ENCODE peak calls at places on chromosomes 1 and 21, in nine cellular contexts. X is dermis microvascular lymphatic vessel endothelial cell; N is Ammon's horn; O is SJSA1; G is CD8-positive, alpha-beta memory T cell; Z is NCI-H774; I is stimulated activated CD4-positive, alpha-beta T cell treated with anti-CD3 and anti-CD28 coated beads, Interleukin-4, amount 100 ng/mL, for 1 hour; F is RWPE1; E is spleen. S is an unnamed sample.

GRCh38 chr1:196464545-196464944 is 143.7 kb downstream of the KCNT2 start:
- DNase-seq in X (no peak), N (no peak), O (no peak), G (no peak), Z (no peak), I (no peak), F (no peak), E (no peak), S (no peak)

GRCh38 chr1:14930224-14930965 is 223.2 kb upstream of the TMEM51 start:
- DNase-seq in X (no peak), N (no peak), O (no peak), G (no peak), Z (no peak), I (no peak), F (no peak), E (no peak), S (no peak)

GRCh38 chr1:15007842-15008241 is 145.7 kb upstream of the TMEM51 start:
- DNase-seq in X (no peak), N (peak), O (no peak), G (no peak), Z (no peak), I (no peak), F (no peak), E (peak), S (no peak)

GRCh38 chr1:22972760-22973159 is at the start of gene LACTBL1:
- DNase-seq in X (no peak), N (no peak), O (no peak), G (no peak), Z (no peak), I (no peak), F (no peak), E (peak), S (no peak)

GRCh38 chr1:21865609-21865942 is 53.5 kb downstream of the LDLRAD2 start:
- DNase-seq in X (no peak), N (no peak), O (no peak), G (no peak), Z (no peak), I (no peak), F (no peak), E (peak), S (no peak)

GRCh38 chr1:195568389-195568788 is 1039.9 kb downstream of the KCNT2 start:
- DNase-seq in X (no peak), N (no peak), O (no peak), G (no peak), Z (no peak), I (no peak), F (no peak), E (no peak), S (no peak)

GRCh38 chr1:25744140-25744581 is 55.8 kb upstream of the SELENON start:
- DNase-seq in X (no peak), N (peak), O (peak), G (no peak), Z (no peak), I (no peak), F (peak), E (no peak), S (no peak)

GRCh38 chr1:169086603-169087455 is 19.7 kb upstream of the ATP1B1 start:
- DNase-seq in X (no peak), N (no peak), O (no peak), G (peak), Z (peak), I (no peak), F (no peak), E (no peak), S (no peak)

GRCh38 chr1:227793079-227793947 is 22.2 kb upstream of the PRSS38 start:
- DNase-seq in X (no peak), N (no peak), O (no peak), G (no peak), Z (no peak), I (no peak), F (no peak), E (no peak), S (no peak)

GRCh38 chr1:8136766-8137165 is 110.7 kb upstream of the ERRFI1 start:
- DNase-seq in X (no peak), N (no peak), O (no peak), G (no peak), Z (no peak), I (no peak), F (no peak), E (no peak), S (no peak)

GRCh38 chr1:5688479-5689077 is 303.6 kb downstream of the NPHP4 start:
- DNase-seq in X (no peak), N (no peak), O (no peak), G (no peak), Z (no peak), I (no peak), F (no peak), E (no peak), S (no peak)

GRCh38 chr1:84497631-84498278 is 8.4 kb upstream of the SPATA1 start:
- DNase-seq in X (no peak), N (no peak), O (no peak), G (peak), Z (no peak), I (no peak), F (no peak), E (no peak), S (peak)

GRCh38 chr1:212158912-212159796 is 123.6 kb downstream of the DTL start:
- DNase-seq in X (no peak), N (no peak), O (no peak), G (peak), Z (no peak), I (no peak), F (no peak), E (no peak), S (peak)

GRCh38 chr1:98794196-98794886 is 132.8 kb downstream of the SNX7 start:
- DNase-seq in X (peak), N (peak), O (peak), G (peak), Z (peak), I (peak), F (peak), E (no peak), S (peak)

GRCh38 chr21:36654796-36655325 is 44.1 kb upstream of the SIM2 start:
- DNase-seq in X (no peak), N (peak), O (no peak), G (no peak), Z (no peak), I (no peak), F (no peak), E (no peak), S (no peak)

GRCh38 chr1:10710489-10710888 is 86.0 kb downstream of the CASZ1 start:
- DNase-seq in X (no peak), N (no peak), O (no peak), G (no peak), Z (peak), I (no peak), F (no peak), E (no peak), S (no peak)

S was measured in Jurkat, Clone E6-1.